ENCODE peak calls at places on chromosomes 3 and 15, in six cellular contexts. One of them, this sample, is unnamed.

GRCh38 chr3:52288674-52289073 is 1.0 kb downstream of the GLYCTK start:
- DNase-seq in breast epithelium: no peak
- DNase-seq in transverse colon: no peak
- DNase-seq in mucosa of descending colon: no peak
- DNase-seq in Peyer's patch: no peak
- DNase-seq in right lobe of liver: no peak
- DNase-seq in this sample: no peak

GRCh38 chr3:40414270-40414669 is 27.3 kb downstream of the ENTPD3 start:
- DNase-seq in breast epithelium: no peak
- DNase-seq in transverse colon: no peak
- DNase-seq in mucosa of descending colon: peak; percentile 15
- DNase-seq in Peyer's patch: no peak
- DNase-seq in right lobe of liver: no peak
- DNase-seq in this sample: no peak

GRCh38 chr3:10361375-10361774 is 40.5 kb upstream of the SEC13 start:
- DNase-seq in breast epithelium: no peak
- DNase-seq in transverse colon: no peak
- DNase-seq in mucosa of descending colon: no peak
- DNase-seq in Peyer's patch: no peak
- DNase-seq in right lobe of liver: no peak
- DNase-seq in this sample: no peak

GRCh38 chr3:113628788-113629187 is 67.7 kb downstream of the USF3 start:
- DNase-seq in breast epithelium: no peak
- DNase-seq in transverse colon: no peak
- DNase-seq in mucosa of descending colon: no peak
- DNase-seq in Peyer's patch: no peak
- DNase-seq in right lobe of liver: no peak
- DNase-seq in this sample: no peak

GRCh38 chr15:99703603-99704443 is 29.4 kb downstream of the LYSMD4 start:
- DNase-seq in breast epithelium: no peak
- DNase-seq in transverse colon: no peak
- DNase-seq in mucosa of descending colon: peak; percentile 22
- DNase-seq in Peyer's patch: no peak
- DNase-seq in right lobe of liver: no peak
- DNase-seq in this sample: peak; percentile 61

GRCh38 chr3:172074027-172074426 is 34.6 kb downstream of the FNDC3B start:
- DNase-seq in breast epithelium: no peak
- DNase-seq in transverse colon: no peak
- DNase-seq in mucosa of descending colon: no peak
- DNase-seq in Peyer's patch: no peak
- DNase-seq in right lobe of liver: no peak
- DNase-seq in this sample: no peak

GRCh38 chr15:77839431-77839830 is 206.7 kb upstream of the LINGO1 start:
- DNase-seq in breast epithelium: no peak
- DNase-seq in transverse colon: no peak
- DNase-seq in mucosa of descending colon: no peak
- DNase-seq in Peyer's patch: no peak
- DNase-seq in right lobe of liver: no peak
- DNase-seq in this sample: no peak

GRCh38 chr15:96064351-96064756 is 266.1 kb upstream of the NR2F2 start:
- DNase-seq in breast epithelium: no peak
- DNase-seq in transverse colon: no peak
- DNase-seq in mucosa of descending colon: no peak
- DNase-seq in Peyer's patch: no peak
- DNase-seq in right lobe of liver: no peak
- DNase-seq in this sample: no peak

GRCh38 chr15:36029606-36030005 is 483.6 kb upstream of the DPH6 start:
- DNase-seq in breast epithelium: no peak
- DNase-seq in transverse colon: no peak
- DNase-seq in mucosa of descending colon: no peak
- DNase-seq in Peyer's patch: no peak
- DNase-seq in right lobe of liver: no peak
- DNase-seq in this sample: no peak

GRCh38 chr15:67156834-67157233 is 91.4 kb downstream of the SMAD3 start:
- DNase-seq in breast epithelium: no peak
- DNase-seq in transverse colon: no peak
- DNase-seq in mucosa of descending colon: no peak
- DNase-seq in Peyer's patch: no peak
- DNase-seq in right lobe of liver: no peak
- DNase-seq in this sample: no peak

GRCh38 chr3:194204036-194204792 is 68.3 kb downstream of the HES1 start:
- DNase-seq in breast epithelium: no peak
- DNase-seq in transverse colon: no peak
- DNase-seq in mucosa of descending colon: no peak
- DNase-seq in Peyer's patch: no peak
- DNase-seq in right lobe of liver: peak; percentile 68
- DNase-seq in this sample: no peak

GRCh38 chr3:155154255-155154654 is 74.1 kb downstream of the MME start:
- DNase-seq in breast epithelium: no peak
- DNase-seq in transverse colon: no peak
- DNase-seq in mucosa of descending colon: no peak
- DNase-seq in Peyer's patch: no peak
- DNase-seq in right lobe of liver: no peak
- DNase-seq in this sample: no peak

GRCh38 chr3:16849240-16849639 is 35.5 kb upstream of the PLCL2 start:
- DNase-seq in breast epithelium: no peak
- DNase-seq in transverse colon: peak; percentile 87
- DNase-seq in mucosa of descending colon: peak; percentile 92
- DNase-seq in Peyer's patch: peak; percentile 79
- DNase-seq in right lobe of liver: peak; percentile 30
- DNase-seq in this sample: no peak

GRCh38 chr3:115100172-115100571 is 46.9 kb downstream of the ZBTB20 start:
- DNase-seq in breast epithelium: no peak
- DNase-seq in transverse colon: no peak
- DNase-seq in mucosa of descending colon: peak; percentile 54
- DNase-seq in Peyer's patch: no peak
- DNase-seq in right lobe of liver: no peak
- DNase-seq in this sample: peak; percentile 50

GRCh38 chr3:46266598-46266997 is 24.3 kb downstream of the CCR3 start:
- DNase-seq in breast epithelium: no peak
- DNase-seq in transverse colon: no peak
- DNase-seq in mucosa of descending colon: no peak
- DNase-seq in Peyer's patch: no peak
- DNase-seq in right lobe of liver: no peak
- DNase-seq in this sample: no peak

GRCh38 chr3:114519415-114519814 is 225.6 kb downstream of the TIGIT start:
- DNase-seq in breast epithelium: no peak
- DNase-seq in transverse colon: no peak
- DNase-seq in mucosa of descending colon: no peak
- DNase-seq in Peyer's patch: no peak
- DNase-seq in right lobe of liver: no peak
- DNase-seq in this sample: peak; percentile 54

GRCh38 chr15:100335335-100335999 is 6.3 kb downstream of the ADAMTS17 start:
- DNase-seq in breast epithelium: peak; percentile 62
- DNase-seq in transverse colon: no peak
- DNase-seq in mucosa of descending colon: no peak
- DNase-seq in Peyer's patch: no peak
- DNase-seq in right lobe of liver: no peak
- DNase-seq in this sample: no peak

GRCh38 chr3:127736801-127737539 is 64.2 kb downstream of the ABTB1 start:
- DNase-seq in breast epithelium: no peak
- DNase-seq in transverse colon: no peak
- DNase-seq in mucosa of descending colon: no peak
- DNase-seq in Peyer's patch: no peak
- DNase-seq in right lobe of liver: no peak
- DNase-seq in this sample: no peak

GRCh38 chr3:20258371-20258770 is 72.4 kb upstream of the SGO1 start:
- DNase-seq in breast epithelium: no peak
- DNase-seq in transverse colon: no peak
- DNase-seq in mucosa of descending colon: no peak
- DNase-seq in Peyer's patch: no peak
- DNase-seq in right lobe of liver: no peak
- DNase-seq in this sample: no peak

GRCh38 chr15:55564347-55565145 is 23.6 kb downstream of the PYGO1 start:
- DNase-seq in breast epithelium: no peak
- DNase-seq in transverse colon: no peak
- DNase-seq in mucosa of descending colon: no peak
- DNase-seq in Peyer's patch: no peak
- DNase-seq in right lobe of liver: no peak
- DNase-seq in this sample: no peak

GRCh38 chr15:88861621-88862020 is 33.7 kb downstream of the HAPLN3 start:
- DNase-seq in breast epithelium: no peak
- DNase-seq in transverse colon: no peak
- DNase-seq in mucosa of descending colon: no peak
- DNase-seq in Peyer's patch: no peak
- DNase-seq in right lobe of liver: no peak
- DNase-seq in this sample: no peak

GRCh38 chr15:63763476-63764123 is 70.1 kb downstream of the HERC1 start:
- DNase-seq in breast epithelium: no peak
- DNase-seq in transverse colon: no peak
- DNase-seq in mucosa of descending colon: no peak
- DNase-seq in Peyer's patch: no peak
- DNase-seq in right lobe of liver: no peak
- DNase-seq in this sample: no peak

GRCh38 chr3:172506094-172506493 is 17.1 kb downstream of the TNFSF10 start:
- DNase-seq in breast epithelium: no peak
- DNase-seq in transverse colon: no peak
- DNase-seq in mucosa of descending colon: no peak
- DNase-seq in Peyer's patch: no peak
- DNase-seq in right lobe of liver: no peak
- DNase-seq in this sample: no peak

GRCh38 chr3:119918992-119919933 is 137.4 kb downstream of the NR1I2 start:
- DNase-seq in breast epithelium: no peak
- DNase-seq in transverse colon: no peak
- DNase-seq in mucosa of descending colon: no peak
- DNase-seq in Peyer's patch: no peak
- DNase-seq in right lobe of liver: no peak
- DNase-seq in this sample: no peak
- H3K36me3 ChIP-seq in breast epithelium: no peaks in the 10 kb centered on the region
- H3K36me3 ChIP-seq in transverse colon: no peaks in the 10 kb centered on the region
- H3K36me3 ChIP-seq in mucosa of descending colon: no peaks in the 10 kb centered on the region
- H3K36me3 ChIP-seq in Peyer's patch: no peaks in the 10 kb centered on the region
- H3K36me3 ChIP-seq in right lobe of liver: no peaks in the 10 kb centered on the region
- H3K36me3 ChIP-seq in this sample: no peaks in the 10 kb centered on the region

DNA sequence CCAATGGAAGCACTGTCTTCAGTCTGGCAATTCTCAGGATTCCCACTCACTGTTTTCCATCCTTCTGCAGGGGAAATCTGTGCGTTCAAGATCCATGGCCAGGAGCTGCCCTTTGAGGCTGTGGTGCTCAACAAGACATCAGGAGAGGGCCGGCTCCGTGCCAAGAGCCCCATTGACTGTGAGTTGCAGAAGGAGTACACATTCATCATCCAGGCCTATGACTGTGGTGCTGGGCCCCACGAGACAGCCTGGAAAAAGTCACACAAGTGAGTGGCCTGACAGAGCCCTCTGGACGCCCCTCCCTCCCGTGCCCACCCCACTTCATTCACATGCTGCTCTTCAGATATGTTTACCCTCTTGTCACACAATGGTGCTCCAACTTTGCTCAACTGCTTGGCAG is 274.3 kb upstream of the TRIM42 start:
- DNase-seq in breast epithelium: no peak
- DNase-seq in transverse colon: no peak
- DNase-seq in mucosa of descending colon: no peak
- DNase-seq in Peyer's patch: no peak
- DNase-seq in right lobe of liver: no peak
- DNase-seq in this sample: no peak
- TF ChIP-seq CTCF in breast epithelium: no peak
- TF ChIP-seq CTCF in transverse colon: no peak
- TF ChIP-seq CTCF in mucosa of descending colon: no peak
- TF ChIP-seq CTCF in Peyer's patch: no peak
- TF ChIP-seq CTCF in right lobe of liver: no peak
- TF ChIP-seq CTCF in this sample: no peak

DNA sequence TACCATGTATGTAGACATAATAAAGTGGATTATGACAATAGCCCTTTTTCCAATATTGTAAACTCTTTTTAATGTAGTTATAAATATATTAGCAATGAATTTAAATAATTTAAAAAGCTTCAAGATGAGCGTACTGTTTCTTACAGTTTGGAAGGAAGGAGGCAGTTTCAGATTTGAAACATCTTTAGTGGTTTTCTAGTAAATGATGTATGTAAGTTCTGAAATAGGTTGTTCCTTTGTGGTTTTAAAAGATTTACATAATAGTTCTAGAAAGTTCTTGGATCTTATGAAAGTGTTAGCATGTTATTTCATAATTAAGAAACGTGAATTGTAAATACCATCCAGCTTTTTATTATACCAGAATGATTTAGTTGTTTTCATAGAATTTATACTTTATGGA is 16.0 kb downstream of the DNAJC19 start:
- DNase-seq in breast epithelium: no peak
- DNase-seq in transverse colon: no peak
- DNase-seq in mucosa of descending colon: no peak
- DNase-seq in Peyer's patch: no peak
- DNase-seq in right lobe of liver: no peak
- DNase-seq in this sample: no peak
- H3K36me3 ChIP-seq in breast epithelium: peaks cover 3% of the 10 kb centered on the region
- H3K36me3 ChIP-seq in transverse colon: no peaks in the 10 kb centered on the region
- H3K36me3 ChIP-seq in mucosa of descending colon: no peaks in the 10 kb centered on the region
- H3K36me3 ChIP-seq in Peyer's patch: no peaks in the 10 kb centered on the region
- H3K36me3 ChIP-seq in right lobe of liver: no peaks in the 10 kb centered on the region
- H3K36me3 ChIP-seq in this sample: no peaks in the 10 kb centered on the region

GRCh38 chr15:45150481-45150880 is 20.7 kb downstream of the DUOX1 start:
- DNase-seq in breast epithelium: no peak
- DNase-seq in transverse colon: no peak
- DNase-seq in mucosa of descending colon: no peak
- DNase-seq in Peyer's patch: no peak
- DNase-seq in right lobe of liver: no peak
- DNase-seq in this sample: no peak
- TF ChIP-seq CTCF in breast epithelium: no peak
- TF ChIP-seq CTCF in transverse colon: no peak
- TF ChIP-seq CTCF in mucosa of descending colon: no peak
- TF ChIP-seq CTCF in Peyer's patch: no peak
- TF ChIP-seq CTCF in right lobe of liver: no peak
- TF ChIP-seq CTCF in this sample: no peak

DNA sequence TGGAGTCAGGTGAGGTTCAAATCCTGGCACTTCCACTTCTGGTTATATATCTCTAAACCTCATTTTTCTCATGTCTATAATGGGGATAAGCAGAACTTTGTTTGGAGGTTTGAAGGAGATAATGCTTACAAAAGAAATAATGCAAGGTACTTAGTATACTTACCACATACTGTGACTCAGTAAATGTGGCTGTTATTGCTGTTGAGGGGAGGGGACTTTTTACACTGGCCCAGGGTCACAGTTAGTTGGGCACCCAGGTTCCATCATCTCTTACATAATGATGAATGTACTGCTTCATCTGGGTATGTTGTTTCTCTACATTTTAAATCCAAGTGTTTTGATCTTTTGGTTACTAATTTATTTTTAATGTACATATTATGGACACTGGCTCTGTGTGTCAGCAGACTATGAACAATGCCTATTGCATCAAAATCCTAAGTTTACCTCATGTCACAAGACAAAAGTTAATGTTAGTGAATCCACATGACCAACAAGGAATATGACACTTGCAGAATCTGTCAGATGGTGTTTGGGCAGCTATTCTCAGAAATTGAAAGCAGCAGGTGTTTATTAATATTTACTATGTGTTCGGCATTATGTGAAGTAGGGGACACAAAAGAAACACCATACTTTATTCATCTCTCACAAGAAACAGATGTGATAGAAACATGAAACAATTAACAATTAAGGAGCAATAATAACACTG is 109.6 kb downstream of the GALK2 start:
- DNase-seq in breast epithelium: no peak
- DNase-seq in transverse colon: no peak
- DNase-seq in mucosa of descending colon: no peak
- DNase-seq in Peyer's patch: no peak
- DNase-seq in right lobe of liver: no peak
- DNase-seq in this sample: no peak
- H3K36me3 ChIP-seq in breast epithelium: no peaks in the 10 kb centered on the region
- H3K36me3 ChIP-seq in transverse colon: no peaks in the 10 kb centered on the region
- H3K36me3 ChIP-seq in mucosa of descending colon: no peaks in the 10 kb centered on the region
- H3K36me3 ChIP-seq in Peyer's patch: no peaks in the 10 kb centered on the region
- H3K36me3 ChIP-seq in right lobe of liver: no peaks in the 10 kb centered on the region
- H3K36me3 ChIP-seq in this sample: no peaks in the 10 kb centered on the region